ENCODE peak calls at places on chromosomes 7 and 10, in nine cellular contexts. V is cardiac muscle cell, I is tibial nerve, W is upper lobe of right lung, L is stomach, F is uterus, G is Panc1, H is thoracic aorta, P is left ventricle myocardium inferior. K is an unnamed sample.

GRCh38 chr10:50417906-50418697 is 166.8 kb upstream of the ASAH2 start:
- DNase-seq in V (peak), I (peak), W (peak), L (peak), F (peak), G (no peak), H (peak), P (peak), K (peak)

GRCh38 chr7:16669581-16669980 is 23.6 kb downstream of the BZW2 start:
- DNase-seq in V (no peak), I (no peak), W (no peak), L (no peak), F (no peak), G (no peak), H (no peak), P (no peak), K (no peak)

GRCh38 chr10:91410638-91411367 is 659 bp downstream of the HECTD2 start:
- DNase-seq in V (no peak), I (peak), W (no peak), L (no peak), F (peak), G (no peak), H (no peak), P (no peak), K (peak)

GRCh38 chr7:79820387-79820786 is 314.2 kb upstream of the GNAI1 start:
- DNase-seq in V (peak), I (no peak), W (no peak), L (no peak), F (peak), G (no peak), H (no peak), P (peak), K (peak)

GRCh38 chr10:132878091-132878729 is 64.2 kb downstream of the CFAP46 start:
- DNase-seq in V (no peak), I (no peak), W (peak), L (peak), F (peak), G (no peak), H (no peak), P (no peak), K (no peak)

GRCh38 chr7:119270045-119270464 is 1002.9 kb upstream of the KCND2 start:
- DNase-seq in V (peak), I (peak), W (peak), L (peak), F (peak), G (peak), H (no peak), P (no peak), K (peak)

GRCh38 chr7:154942718-154943117 is 60.2 kb downstream of the PAXIP1 start:
- DNase-seq in V (no peak), I (no peak), W (no peak), L (no peak), F (no peak), G (no peak), H (no peak), P (no peak), K (no peak)

GRCh38 chr10:14670551-14671240 is 104.0 kb downstream of the FAM107B start:
- DNase-seq in V (no peak), I (no peak), W (no peak), L (no peak), F (no peak), G (no peak), H (no peak), P (no peak), K (no peak)

GRCh38 chr7:51198654-51199053 is 118.0 kb downstream of the COBL start:
- DNase-seq in V (no peak), I (no peak), W (no peak), L (no peak), F (no peak), G (no peak), H (no peak), P (no peak), K (no peak)

GRCh38 chr10:20970044-20970443 is 72.9 kb upstream of the NEBL start:
- DNase-seq in V (no peak), I (no peak), W (no peak), L (no peak), F (no peak), G (peak), H (no peak), P (no peak), K (no peak)

GRCh38 chr7:52959878-52960660 is 75.4 kb upstream of the POM121L12 start:
- DNase-seq in V (no peak), I (no peak), W (no peak), L (no peak), F (no peak), G (no peak), H (no peak), P (no peak), K (no peak)

GRCh38 chr7:77444123-77444522 is 28.0 kb upstream of the GSAP start:
- DNase-seq in V (peak), I (no peak), W (no peak), L (no peak), F (no peak), G (no peak), H (no peak), P (no peak), K (peak)

DNA sequence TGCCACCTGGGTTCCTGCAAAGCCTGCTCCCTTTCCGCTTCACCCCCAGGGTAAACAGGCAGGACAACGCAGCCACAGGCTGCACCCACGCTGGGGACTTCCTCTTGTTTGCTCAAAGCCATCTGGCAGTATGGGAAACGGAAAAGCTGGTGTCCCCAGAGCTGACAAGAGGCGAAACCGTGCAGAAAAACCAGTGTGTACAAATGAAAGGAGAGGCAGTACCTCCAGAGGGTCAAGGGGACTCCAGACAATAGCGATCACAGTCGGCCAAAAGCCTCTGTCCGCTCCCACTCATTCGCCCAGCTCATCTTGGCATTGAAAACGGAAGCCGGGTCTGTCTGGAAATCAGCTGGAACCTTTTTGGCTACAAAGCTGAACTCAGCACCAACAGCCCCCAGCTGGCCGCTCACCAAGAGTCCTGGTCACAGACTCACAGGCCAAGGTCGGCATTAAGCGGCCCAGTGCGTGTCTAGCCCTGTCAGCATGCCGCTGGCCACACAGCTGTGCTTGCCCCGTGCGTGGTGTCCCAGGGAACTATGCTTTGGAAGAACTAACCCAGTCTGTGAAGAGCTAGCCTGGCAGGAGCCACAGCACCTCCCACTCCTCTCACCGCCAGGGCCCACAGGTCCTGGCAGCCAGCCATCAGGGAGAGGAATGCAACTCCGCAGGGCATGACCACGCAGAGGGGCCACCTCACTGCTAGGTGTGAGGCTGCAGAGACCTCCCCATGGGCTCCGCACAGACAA is 10.4 kb downstream of the TNS3 start:
- DNase-seq in V (peak), I (no peak), W (peak), L (peak), F (peak), G (no peak), H (peak), P (peak), K (peak)
- H3K27ac ChIP-seq in V (no peak), I (peak), W (peak), L (peak), F (peak), G (peak), H (peak), P (peak), K (peak)

GRCh38 chr10:97584798-97585438 is 729 bp downstream of the HOGA1 start:
- DNase-seq in V (no peak), I (no peak), W (no peak), L (no peak), F (no peak), G (no peak), H (no peak), P (peak), K (no peak)
- H3K27ac ChIP-seq in V (no peak), I (no peak), W (no peak), L (no peak), F (no peak), G (no peak), H (peak), P (peak), K (no peak)

DNA sequence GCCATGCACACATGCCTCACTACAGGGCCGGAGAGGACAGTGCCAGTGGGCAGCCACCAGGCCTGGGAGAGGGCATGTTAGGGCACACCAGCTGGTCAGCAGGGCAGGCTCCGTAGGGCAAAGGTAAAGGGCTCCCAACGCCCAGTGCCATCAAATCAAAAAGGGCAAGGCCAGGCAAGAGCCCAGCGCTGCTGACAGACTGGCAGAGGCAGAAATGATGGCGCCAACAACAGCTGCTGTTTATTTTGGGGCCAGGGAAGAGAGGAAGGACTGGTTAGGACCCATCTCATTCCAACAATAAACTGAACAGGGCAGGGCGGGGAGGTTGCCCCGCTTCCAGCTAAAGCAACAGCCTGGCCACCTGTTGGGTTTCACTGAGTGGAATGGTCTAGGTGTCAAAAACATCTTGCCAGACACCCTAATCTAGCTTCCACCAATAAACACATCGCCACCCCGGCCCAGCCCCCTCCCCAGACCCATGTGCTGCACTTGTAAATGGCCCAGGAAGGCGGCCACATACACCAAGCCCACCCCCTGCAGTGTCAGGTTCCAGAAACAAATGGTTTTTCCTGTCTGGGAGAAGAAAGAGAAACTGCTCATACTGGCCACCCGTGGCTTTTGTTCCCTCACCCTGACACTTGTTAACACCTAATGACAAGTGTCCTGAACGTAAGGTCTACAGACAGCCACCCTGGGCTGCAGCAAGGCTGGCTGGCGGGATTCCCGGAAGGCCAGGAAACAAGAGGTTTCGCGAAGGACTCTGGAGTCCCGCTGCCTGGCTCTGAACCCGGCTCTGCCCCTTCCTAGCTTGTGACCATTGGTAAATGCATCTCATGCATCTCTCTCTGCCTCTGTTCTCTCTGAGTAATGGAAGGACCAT is 15.3 kb downstream of the SH3PXD2A start:
- DNase-seq in V (peak), I (no peak), W (peak), L (peak), F (no peak), G (no peak), H (no peak), P (peak), K (peak)
- H3K27ac ChIP-seq in V (peak), I (peak), W (no peak), L (no peak), F (no peak), G (no peak), H (no peak), P (peak), K (no peak)

GRCh38 chr7:71198391-71198790 is 66.4 kb downstream of the GALNT17 start:
- DNase-seq in V (no peak), I (no peak), W (no peak), L (no peak), F (no peak), G (no peak), H (no peak), P (no peak), K (peak)

GRCh38 chr7:71193099-71193810 is 61.3 kb downstream of the GALNT17 start:
- DNase-seq in V (no peak), I (no peak), W (no peak), L (no peak), F (no peak), G (no peak), H (no peak), P (no peak), K (no peak)

DNA sequence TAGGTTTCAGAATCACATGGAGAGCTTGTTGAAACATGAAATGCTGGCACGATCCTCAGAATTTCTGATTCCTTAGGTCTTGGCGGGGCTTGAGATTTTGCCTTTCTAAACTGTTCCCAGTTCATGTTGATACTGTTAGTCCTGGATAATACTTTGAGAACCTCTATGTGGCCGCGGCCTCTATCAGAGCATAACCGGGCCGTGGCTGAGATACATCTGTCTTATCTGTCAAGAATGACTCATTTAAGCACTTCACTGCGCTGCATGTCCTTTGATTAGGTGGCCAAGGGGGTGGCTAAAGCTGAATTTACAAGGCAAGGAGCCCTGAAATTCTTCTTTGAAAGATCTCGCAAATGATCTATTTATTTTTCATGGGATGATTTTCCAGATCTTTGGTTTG is 66.9 kb downstream of the GALNT17 start:
- DNase-seq in V (no peak), I (no peak), W (no peak), L (no peak), F (no peak), G (no peak), H (no peak), P (no peak), K (peak)
- H3K27ac ChIP-seq in V (no peak), I (no peak), W (no peak), L (no peak), F (no peak), G (no peak), H (peak), P (peak), K (peak)

DNA sequence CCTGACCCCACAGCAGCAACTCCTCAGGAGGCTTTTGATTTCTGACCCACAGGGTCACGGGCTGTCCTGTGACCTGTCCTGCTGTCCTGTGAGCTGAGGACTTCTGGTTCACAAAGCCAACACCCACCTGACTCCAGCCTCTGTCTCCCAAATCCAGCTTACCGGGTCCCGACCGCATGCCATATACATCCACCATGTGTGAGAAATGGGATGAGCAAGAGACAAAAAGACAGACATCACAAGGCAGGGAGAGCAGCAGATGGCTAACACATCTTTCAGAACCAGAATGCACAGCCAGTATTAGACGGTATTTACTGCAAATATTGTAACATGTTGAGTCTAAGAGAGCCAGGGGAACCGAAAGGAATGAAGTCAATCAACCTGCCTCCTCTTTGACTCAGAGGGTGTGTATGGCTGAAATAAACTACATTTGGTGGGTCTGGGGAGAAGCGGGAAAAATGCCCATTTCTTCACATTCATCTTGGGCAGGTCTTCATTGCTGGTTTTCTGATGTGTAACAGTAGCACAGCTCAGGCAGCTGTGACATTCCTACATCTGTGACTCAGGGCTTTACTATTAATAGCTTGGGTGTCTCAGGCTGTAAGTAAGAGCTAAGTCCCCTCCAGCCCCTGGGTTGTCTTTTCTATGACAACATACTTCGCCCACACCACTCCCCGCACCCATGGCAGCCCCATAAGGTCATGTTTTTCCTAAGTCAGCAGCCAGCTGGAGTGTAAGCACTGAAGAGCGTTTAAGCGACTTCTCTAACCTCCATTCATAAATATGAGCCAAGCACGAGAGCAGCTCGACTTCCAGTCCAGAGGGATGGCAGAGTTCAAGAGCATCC is 25.0 kb downstream of the ABLIM1 start:
- DNase-seq in V (peak), I (peak), W (no peak), L (no peak), F (no peak), G (peak), H (peak), P (peak), K (peak)
- H3K27ac ChIP-seq in V (peak), I (peak), W (peak), L (no peak), F (peak), G (peak), H (peak), P (peak), K (peak)

DNA sequence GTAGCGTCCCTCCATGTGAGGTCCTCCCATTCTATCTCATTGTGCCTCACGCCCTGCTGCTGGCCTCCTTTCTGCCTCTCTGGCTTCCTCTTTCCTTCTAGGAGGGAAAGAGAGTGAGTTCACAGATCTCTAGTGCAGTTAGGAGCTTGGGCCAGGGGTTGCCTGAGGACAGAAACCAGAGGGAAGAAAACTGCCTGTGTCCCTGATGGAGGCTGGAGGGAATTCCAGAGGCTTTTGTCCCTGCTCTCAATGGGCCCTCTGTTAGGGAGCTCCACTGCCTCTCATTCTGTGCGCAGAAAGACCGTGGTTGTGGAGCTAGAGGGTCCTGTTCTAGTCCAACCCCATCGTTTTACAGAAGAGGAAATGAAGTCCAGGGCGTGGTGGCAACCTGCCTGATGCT is 4.6 kb downstream of the MARVELD1 start:
- DNase-seq in V (no peak), I (no peak), W (no peak), L (no peak), F (no peak), G (no peak), H (no peak), P (no peak), K (no peak)
- H3K27ac ChIP-seq in V (no peak), I (peak), W (peak), L (peak), F (peak), G (no peak), H (peak), P (peak), K (peak)

GRCh38 chr7:20597339-20597738 is 18.1 kb upstream of the ABCB5 start:
- DNase-seq in V (no peak), I (no peak), W (no peak), L (no peak), F (no peak), G (no peak), H (no peak), P (no peak), K (no peak)
- H3K27ac ChIP-seq in V (no peak), I (peak), W (no peak), L (no peak), F (no peak), G (no peak), H (no peak), P (no peak), K (no peak)

DNA sequence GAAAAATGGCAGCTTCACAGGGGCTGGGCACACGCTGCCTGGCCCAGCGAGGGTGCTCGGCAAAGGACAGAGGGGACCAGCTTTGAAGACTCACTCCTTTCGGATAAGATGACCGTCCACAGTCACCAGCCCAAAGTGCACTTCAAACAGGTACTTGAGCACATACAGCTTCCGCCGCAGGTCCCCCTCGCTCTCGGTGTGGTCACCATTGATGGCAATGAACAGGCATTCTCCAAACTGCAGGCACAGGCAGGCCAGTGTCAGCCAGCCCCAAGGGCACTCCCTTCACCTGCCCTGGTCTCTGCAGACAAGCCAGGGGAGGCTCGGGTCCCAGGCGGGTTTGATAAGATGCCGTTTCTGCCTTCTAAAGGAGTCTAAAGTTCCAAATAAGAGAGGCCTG is 11.6 kb downstream of the HPS1 start:
- DNase-seq in V (no peak), I (no peak), W (no peak), L (peak), F (no peak), G (no peak), H (no peak), P (no peak), K (no peak)
- H3K27ac ChIP-seq in V (no peak), I (no peak), W (no peak), L (no peak), F (no peak), G (no peak), H (no peak), P (no peak), K (no peak)

DNA sequence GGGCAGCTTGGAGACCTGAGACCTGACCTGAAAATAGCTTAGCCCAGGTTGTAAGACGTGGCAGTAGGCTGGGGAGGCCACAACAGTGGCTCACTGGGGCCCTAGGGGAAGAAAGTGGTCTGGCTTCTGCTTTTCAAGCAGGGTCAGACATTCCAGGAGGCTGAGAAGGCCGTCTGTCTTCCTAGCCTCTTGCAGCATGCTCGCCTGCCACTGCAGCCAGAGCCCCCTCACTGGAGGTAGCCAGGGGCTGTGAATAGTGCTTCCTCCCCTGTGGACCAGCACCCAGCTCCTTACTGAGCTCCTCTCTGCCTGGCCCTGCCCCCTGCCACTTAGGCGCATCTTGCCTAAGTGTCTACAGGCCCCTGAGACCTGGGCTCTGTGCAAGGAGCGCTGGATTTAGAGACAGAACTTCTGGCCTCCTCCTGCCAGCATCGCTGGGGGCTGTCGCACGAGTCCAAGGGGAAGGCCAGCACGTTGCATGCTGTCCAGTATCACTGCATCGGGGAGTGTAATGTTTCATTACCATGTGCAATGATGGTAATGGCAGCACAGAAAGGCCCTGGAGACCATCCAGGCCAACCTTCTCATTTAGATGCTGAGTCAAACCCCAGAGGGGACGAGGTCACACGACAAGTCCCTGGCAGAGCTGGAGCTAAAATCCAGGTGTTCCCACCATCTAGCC is 12.7 kb downstream of the ZMIZ1 start:
- DNase-seq in V (no peak), I (no peak), W (no peak), L (no peak), F (no peak), G (no peak), H (no peak), P (peak), K (no peak)
- H3K27ac ChIP-seq in V (peak), I (peak), W (peak), L (peak), F (peak), G (peak), H (peak), P (peak), K (peak)

K was measured in thyroid gland.